ENCODE peak calls at places on chromosomes 7 and 10, in nine cellular contexts. H, S, N, K, P, G, E, L and B are unnamed samples.

GRCh38 chr10:70494536-70494935 is 16.0 kb downstream of the PALD1 start:
- DNase-seq in H (no peak), S (no peak), N (no peak), K (no peak), P (no peak), G (no peak), E (no peak), L (no peak), B (no peak)

GRCh38 chr10:10589540-10589939 is 428.1 kb upstream of the CELF2 start:
- DNase-seq in H (peak; percentile 45), S (peak; percentile 18), N (no peak), K (peak; percentile 99), P (peak; percentile 69), G (no peak), E (no peak), L (no peak), B (peak; percentile 6)

GRCh38 chr10:62016477-62017140 is 115.1 kb downstream of the ARID5B start:
- DNase-seq in H (no peak), S (no peak), N (no peak), K (peak; percentile 34), P (no peak), G (no peak), E (no peak), L (no peak), B (no peak)

GRCh38 chr10:21171936-21172773 is 275.0 kb upstream of the NEBL start:
- DNase-seq in H (no peak), S (no peak), N (peak; percentile 31), K (no peak), P (no peak), G (peak; percentile 92), E (no peak), L (no peak), B (no peak)

GRCh38 chr10:7033031-7033430 is 377.8 kb downstream of the SFMBT2 start:
- DNase-seq in H (no peak), S (no peak), N (no peak), K (no peak), P (no peak), G (no peak), E (no peak), L (no peak), B (no peak)

GRCh38 chr10:80259405-80259871 is 30.0 kb downstream of the MAT1A start:
- DNase-seq in H (no peak), S (no peak), N (no peak), K (peak; percentile 15), P (no peak), G (no peak), E (no peak), L (no peak), B (no peak)

GRCh38 chr10:116655573-116655972 is 34.8 kb downstream of the PNLIPRP2 start:
- DNase-seq in H (no peak), S (no peak), N (no peak), K (no peak), P (no peak), G (no peak), E (no peak), L (no peak), B (no peak)

GRCh38 chr7:40923631-40924030 is 779.3 kb downstream of the INHBA start:
- DNase-seq in H (no peak), S (no peak), N (no peak), K (no peak), P (no peak), G (no peak), E (no peak), L (no peak), B (no peak)

GRCh38 chr10:77554996-77555397 is 82.6 kb downstream of the KCNMA1 start:
- DNase-seq in H (no peak), S (no peak), N (no peak), K (no peak), P (no peak), G (no peak), E (no peak), L (no peak), B (no peak)

GRCh38 chr7:2702594-2702957 is 14.6 kb downstream of the AMZ1 start:
- DNase-seq in H (no peak), S (no peak), N (no peak), K (no peak), P (no peak), G (no peak), E (no peak), L (no peak), B (no peak)

GRCh38 chr10:21599582-21599981 is 65.5 kb downstream of the MLLT10 start:
- DNase-seq in H (no peak), S (no peak), N (no peak), K (no peak), P (no peak), G (no peak), E (no peak), L (no peak), B (no peak)

GRCh38 chr7:5477126-5477525 is 53.5 kb upstream of the TNRC18 start:
- DNase-seq in H (no peak), S (no peak), N (no peak), K (no peak), P (no peak), G (no peak), E (no peak), L (no peak), B (no peak)

GRCh38 chr10:66604195-66604594 is 321.6 kb upstream of the LRRTM3 start:
- DNase-seq in H (no peak), S (no peak), N (no peak), K (no peak), P (no peak), G (no peak), E (no peak), L (no peak), B (no peak)

GRCh38 chr7:120274899-120275298 is 1.9 kb downstream of the KCND2 start:
- DNase-seq in H (no peak), S (no peak), N (no peak), K (no peak), P (no peak), G (no peak), E (no peak), L (no peak), B (no peak)

GRCh38 chr10:58137813-58138212 is 129.9 kb downstream of the IPMK start:
- DNase-seq in H (no peak), S (no peak), N (peak; percentile 95), K (no peak), P (no peak), G (peak; percentile 80), E (no peak), L (no peak), B (no peak)

GRCh38 chr7:80439894-80440811 is 71.7 kb downstream of the GNAT3 start:
- DNase-seq in H (peak; percentile 20), S (no peak), N (no peak), K (peak; percentile 90), P (peak; percentile 74), G (no peak), E (no peak), L (no peak), B (no peak)

GRCh38 chr10:100518761-100519241 is 860 bp downstream of the SEC31B start:
- DNase-seq in H (peak; percentile 58), S (peak; percentile 68), N (peak; percentile 13), K (peak; percentile 63), P (peak; percentile 39), G (peak; percentile 38), E (peak; percentile 49), L (peak; percentile 75), B (peak; percentile 20)

GRCh38 chr10:71966046-71967004 is 2.1 kb downstream of the CHST3 start:
- DNase-seq in H (peak; percentile 66), S (no peak), N (no peak), K (peak; percentile 70), P (no peak), G (no peak), E (no peak), L (no peak), B (no peak)

GRCh38 chr10:13924020-13924725 is 337.4 kb downstream of the PRPF18 start:
- DNase-seq in H (peak; percentile 21), S (no peak), N (no peak), K (peak; percentile 98), P (peak; percentile 83), G (no peak), E (no peak), L (no peak), B (no peak)

GRCh38 chr10:23994459-23995046 is 214.4 kb upstream of the KIAA1217 start:
- DNase-seq in H (peak; percentile 60), S (peak; percentile 21), N (no peak), K (peak; percentile 57), P (peak; percentile 40), G (peak; percentile 15), E (no peak), L (peak; percentile 59), B (no peak)

GRCh38 chr7:150375662-150376521 is 3.2 kb upstream of the ZNF775 start:
- DNase-seq in H (no peak), S (no peak), N (no peak), K (no peak), P (no peak), G (no peak), E (peak; percentile 40), L (no peak), B (no peak)

GRCh38 chr10:5692476-5693358 is 8.1 kb downstream of the TASOR2 start:
- DNase-seq in H (peak; percentile 33), S (no peak), N (peak; percentile 59), K (peak; percentile 32), P (no peak), G (peak; percentile 90), E (peak; percentile 23), L (no peak), B (no peak)

GRCh38 chr7:133980794-133981193 is 146.3 kb upstream of the LRGUK start:
- DNase-seq in H (no peak), S (no peak), N (peak; percentile 35), K (no peak), P (no peak), G (peak; percentile 55), E (no peak), L (no peak), B (no peak)

GRCh38 chr10:18204050-18204449 is 63.8 kb downstream of the CACNB2 start:
- DNase-seq in H (no peak), S (no peak), N (no peak), K (no peak), P (no peak), G (no peak), E (no peak), L (no peak), B (no peak)

GRCh38 chr10:13891542-13892431 is 305.0 kb downstream of the PRPF18 start:
- DNase-seq in H (peak; percentile 11), S (no peak), N (peak; percentile 8), K (peak; percentile 18), P (no peak), G (peak; percentile 72), E (no peak), L (no peak), B (no peak)

GRCh38 chr7:151925446-151926335 is 30.6 kb upstream of the GALNTL5 start:
- DNase-seq in H (no peak), S (no peak), N (peak; percentile 91), K (peak; percentile 15), P (no peak), G (peak; percentile 72), E (no peak), L (no peak), B (peak; percentile 38)

GRCh38 chr7:133934974-133935330 is 192.2 kb upstream of the LRGUK start:
- DNase-seq in H (no peak), S (no peak), N (no peak), K (no peak), P (no peak), G (no peak), E (no peak), L (no peak), B (no peak)

GRCh38 chr7:48441848-48442492 is 270.7 kb downstream of the ABCA13 start:
- DNase-seq in H (no peak), S (no peak), N (no peak), K (no peak), P (no peak), G (no peak), E (no peak), L (no peak), B (no peak)